ENCODE peak calls at places on chromosomes 12 and 14, in four cellular contexts. E is IMR-90, A is H1, U is mesendoderm. F is an unnamed sample.

GRCh38 chr12:19234171-19234704 is 104.7 kb downstream of the PLEKHA5 start:
- DNase-seq in E (peak; percentile 35), U (peak; percentile 51), A (no peak), F (no peak)

GRCh38 chr12:30823140-30823669 is 68.5 kb upstream of the CAPRIN2 start:
- DNase-seq in A (no peak), U (peak; percentile 70), E (no peak), F (no peak)

GRCh38 chr14:67883717-67884116 is 64.1 kb downstream of the RAD51B start:
- DNase-seq in E (peak; percentile 28), U (no peak), A (no peak), F (no peak)

GRCh38 chr12:3751151-3752095 is 1.5 kb downstream of the CRACR2A start:
- DNase-seq in A (no peak), U (no peak), E (no peak), F (peak; percentile 22)

GRCh38 chr12:53268009-53268636 is at the start of gene ESPL1:
- DNase-seq in E (peak; percentile 75), U (peak; percentile 83), A (peak; percentile 54), F (peak; percentile 91)

GRCh38 chr14:64438181-64438839 is 27.0 kb upstream of the AKAP5 start:
- DNase-seq in U (peak; percentile 28), A (no peak), E (peak; percentile 87), F (no peak)

GRCh38 chr12:109753959-109754358 is 40.3 kb downstream of the FAM222A start:
- DNase-seq in A (no peak), U (no peak), E (no peak), F (no peak)

GRCh38 chr12:107320031-107320928 is 226.9 kb upstream of the CRY1 start:
- DNase-seq in A (no peak), U (peak; percentile 83), E (peak; percentile 61), F (peak; percentile 87)

GRCh38 chr14:52313903-52314481 is at the start of gene PTGER2:
- DNase-seq in E (peak; percentile 97), U (peak; percentile 49), A (no peak), F (peak; percentile 59)

GRCh38 chr12:63917864-63918742 is 73.6 kb downstream of the SRGAP1 start:
- DNase-seq in A (no peak), E (peak; percentile 96), U (no peak), F (no peak)

GRCh38 chr14:20609215-20610001 is 18.2 kb upstream of the RNASE12 start:
- DNase-seq in A (no peak), E (peak; percentile 86), U (peak; percentile 94), F (peak; percentile 82)

GRCh38 chr12:116700066-116700465 is 37.8 kb downstream of the SPRING1 start:
- DNase-seq in E (no peak), U (no peak), A (no peak), F (no peak)

GRCh38 chr12:26285401-26285800 is 90.0 kb downstream of the SSPN start:
- DNase-seq in E (no peak), U (no peak), A (no peak), F (no peak)

GRCh38 chr14:95523818-95524448 is 7.5 kb upstream of the SYNE3 start:
- DNase-seq in E (peak; percentile 89), U (no peak), A (no peak), F (no peak)

GRCh38 chr14:88929656-88930436 is 105.4 kb downstream of the TTC8 start:
- DNase-seq in E (no peak), U (peak; percentile 14), A (no peak), F (peak; percentile 36)

GRCh38 chr14:78967111-78967809 is 797.1 kb downstream of the NRXN3 start:
- DNase-seq in E (peak; percentile 85), A (no peak), U (no peak), F (no peak)

GRCh38 chr12:92574046-92574783 is 128.6 kb upstream of the PLEKHG7 start:
- DNase-seq in A (no peak), U (peak; percentile 77), E (peak; percentile 40), F (peak; percentile 71)

GRCh38 chr14:58712357-58712756 is 74.6 kb downstream of the DACT1 start:
- DNase-seq in A (no peak), E (peak; percentile 33), U (no peak), F (no peak)

GRCh38 chr14:103519043-103519836 is 3.4 kb downstream of the CKB start:
- DNase-seq in A (no peak), E (no peak), U (peak; percentile 50), F (no peak)

GRCh38 chr12:76123301-76124212 is 39.1 kb upstream of the NAP1L1 start:
- DNase-seq in E (peak; percentile 64), U (no peak), A (no peak), F (no peak)

GRCh38 chr12:54036620-54037359 is 3.9 kb downstream of the HOXC5 start:
- DNase-seq in U (no peak), A (no peak), E (no peak), F (no peak)

GRCh38 chr12:3973939-3974644 is 100.9 kb upstream of the PARP11 start:
- DNase-seq in A (no peak), E (no peak), U (no peak), F (peak; percentile 19)

GRCh38 chr14:41607119-41607785 is 576 bp downstream of the LRFN5 start:
- DNase-seq in A (no peak), U (no peak), E (no peak), F (no peak)

GRCh38 chr14:75968461-75968860 is 13.3 kb downstream of the TGFB3 start:
- DNase-seq in A (no peak), E (no peak), U (no peak), F (no peak)

GRCh38 chr12:96361074-96361473 is 39.2 kb downstream of the CDK17 start:
- DNase-seq in U (peak; percentile 25), A (no peak), E (no peak), F (no peak)
- H4K5ac ChIP-seq in U (no peak overlapping the region), A (no peak overlapping the region), E (no peak overlapping the region), F (no peak overlapping the region)

GRCh38 chr12:38556647-38557046 is 240.1 kb downstream of the ALG10B start:
- DNase-seq in U (no peak), A (no peak), E (no peak), F (no peak)

DNA sequence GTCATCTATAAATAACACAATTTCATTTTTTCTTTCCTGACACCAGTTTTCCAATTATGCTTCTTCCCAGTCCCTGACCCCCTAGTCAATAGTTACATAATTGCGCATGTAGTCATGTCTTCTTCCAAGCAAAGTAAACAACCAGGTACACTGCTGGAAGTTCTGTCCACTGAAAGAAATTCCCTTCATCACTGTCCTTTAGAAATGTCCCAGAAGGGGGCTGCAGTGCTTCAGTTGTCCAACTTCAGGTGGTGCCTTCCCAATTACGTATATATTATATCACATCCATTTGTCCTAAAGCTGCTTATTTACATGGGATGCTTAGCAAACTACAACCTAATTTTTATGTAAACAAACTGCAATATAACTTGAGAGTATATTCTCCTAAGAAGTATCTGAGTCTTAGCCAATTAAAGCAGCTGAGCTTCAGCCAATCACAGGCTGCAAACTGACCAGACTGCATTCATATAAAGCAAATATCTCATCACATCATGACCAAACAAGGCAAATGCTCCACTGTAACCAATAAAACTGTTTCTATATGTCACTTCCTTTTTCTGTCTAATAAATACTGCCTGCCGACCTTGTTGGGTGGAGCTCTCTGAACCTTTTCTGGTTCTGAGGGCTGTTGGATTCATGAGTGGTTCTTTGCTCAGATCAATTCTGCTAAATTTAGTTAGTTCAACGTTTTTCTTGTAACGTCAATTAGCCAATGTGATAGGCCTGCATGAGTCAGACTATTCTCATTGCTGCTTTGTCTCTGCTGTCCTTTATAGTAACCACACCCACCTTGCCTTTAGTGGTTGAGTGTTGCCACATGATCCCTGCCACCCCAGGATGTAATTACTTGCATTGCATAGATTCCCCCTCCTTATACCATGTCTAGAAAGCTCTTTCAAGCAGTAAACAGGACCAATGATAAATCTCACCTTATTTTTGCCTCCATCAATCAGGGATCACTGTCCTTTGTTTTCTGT is 239.3 kb downstream of the ALG10B start:
- DNase-seq in A (no peak), U (peak; percentile 37), E (no peak), F (no peak)
- H4K5ac ChIP-seq in A (no peak overlapping the region), U (no peak overlapping the region), E (no peak overlapping the region), F (no peak overlapping the region)

GRCh38 chr12:115095073-115095748 is 411.2 kb upstream of the TBX3 start:
- DNase-seq in E (no peak), U (no peak), A (no peak), F (no peak)

GRCh38 chr12:115094163-115094816 is 410.3 kb upstream of the TBX3 start:
- DNase-seq in A (no peak), E (no peak), U (no peak), F (no peak)

GRCh38 chr12:115101518-115101917 is 417.5 kb upstream of the TBX3 start:
- DNase-seq in U (no peak), E (no peak), A (no peak), F (no peak)

GRCh38 chr12:115096673-115097349 is 412.8 kb upstream of the TBX3 start:
- DNase-seq in A (no peak), E (peak; percentile 45), U (peak; percentile 14), F (no peak)

GRCh38 chr12:115097406-115097805 is 413.4 kb upstream of the TBX3 start:
- DNase-seq in E (no peak), U (no peak), A (no peak), F (no peak)
- H4K5ac ChIP-seq in E (no peak overlapping the region), U (no peak overlapping the region), A (no peak overlapping the region), F (no peak overlapping the region)

GRCh38 chr12:94730846-94731245 is 80.5 kb upstream of the TMCC3 start:
- DNase-seq in A (no peak), E (no peak), U (no peak), F (no peak)
- H4K5ac ChIP-seq in A (no peak overlapping the region), E (no peak overlapping the region), U (no peak overlapping the region), F (no peak overlapping the region)

DNA sequence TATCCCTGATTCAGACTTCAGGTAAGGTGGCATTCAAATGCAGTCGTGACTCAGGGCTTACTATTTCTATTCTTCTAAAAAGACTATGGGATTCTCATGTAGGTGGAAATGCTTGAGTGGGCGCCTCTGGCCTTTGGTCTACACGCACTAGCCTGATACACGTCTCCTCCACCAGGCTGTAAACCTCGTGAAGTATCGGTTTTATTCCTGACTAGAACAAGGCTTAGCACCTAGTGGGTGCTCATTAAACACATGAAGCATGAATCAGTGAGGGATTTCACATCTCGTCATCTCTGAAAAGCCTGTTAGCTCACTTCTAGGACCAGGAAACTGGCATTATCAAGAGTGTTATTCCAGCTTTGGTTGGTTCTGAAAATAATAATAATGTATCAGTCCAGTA is 17.7 kb upstream of the HNF1A start:
- DNase-seq in A (no peak), E (no peak), U (no peak), F (no peak)
- H4K5ac ChIP-seq in A (no peak overlapping the region), E (no peak overlapping the region), U (no peak overlapping the region), F (no peak overlapping the region)

GRCh38 chr12:71439613-71440392 is at the start of gene LGR5:
- DNase-seq in E (peak; percentile 7), U (peak; percentile 84), A (no peak), F (peak; percentile 76)

GRCh38 chr12:71441836-71442566 is 2.4 kb downstream of the LGR5 start:
- DNase-seq in U (peak; percentile 29), E (no peak), A (no peak), F (no peak)

GRCh38 chr12:71440393-71441349 is 1.1 kb downstream of the LGR5 start:
- DNase-seq in U (peak; percentile 67), E (no peak), A (no peak), F (peak; percentile 39)

GRCh38 chr12:71441350-71441748 is 1.8 kb downstream of the LGR5 start:
- DNase-seq in A (no peak), E (no peak), U (no peak), F (no peak)

GRCh38 chr12:71442567-71442931 is 3.0 kb downstream of the LGR5 start:
- DNase-seq in A (no peak), E (no peak), U (no peak), F (no peak)
- H4K5ac ChIP-seq in A (no peak overlapping the region), E (no peak overlapping the region), U (no peak overlapping the region), F (no peak overlapping the region)

F was measured in H9.